ENCODE peak calls at places on chromosomes 2 and 18, in six cellular contexts. One of them, this sample, is unnamed.

GRCh38 chr2:192604295-192604694 is 409.6 kb upstream of the TMEFF2 start:
- DNase-seq in fibroblast of mammary gland: no peak
- DNase-seq in fibroblast of lung: no peak
- DNase-seq in activated CD8-positive, alpha-beta T cell treated with anti-CD3 and anti-CD28 coated beads, Interleukin-2, amount 10 ng/mL, durations not matched to agents 7 days and 5 days: no peak
- DNase-seq in T-helper 1 cell: no peak
- DNase-seq in CD8-positive, alpha-beta T cell: no peak
- DNase-seq in this sample: no peak

GRCh38 chr2:240224676-240225075 is 84.2 kb upstream of the OTOS start:
- DNase-seq in fibroblast of lung: peak
- DNase-seq in fibroblast of mammary gland: peak
- DNase-seq in activated CD8-positive, alpha-beta T cell treated with anti-CD3 and anti-CD28 coated beads, Interleukin-2, amount 10 ng/mL, durations not matched to agents 7 days and 5 days: no peak
- DNase-seq in CD8-positive, alpha-beta T cell: no peak
- DNase-seq in T-helper 1 cell: no peak
- DNase-seq in this sample: no peak

GRCh38 chr2:126909366-126909765 is 10.7 kb downstream of the TEX51 start:
- DNase-seq in T-helper 1 cell: no peak
- DNase-seq in activated CD8-positive, alpha-beta T cell treated with anti-CD3 and anti-CD28 coated beads, Interleukin-2, amount 10 ng/mL, durations not matched to agents 7 days and 5 days: no peak
- DNase-seq in fibroblast of lung: no peak
- DNase-seq in fibroblast of mammary gland: no peak
- DNase-seq in CD8-positive, alpha-beta T cell: no peak
- DNase-seq in this sample: no peak

GRCh38 chr2:120846406-120847095 is 110.9 kb downstream of the GLI2 start:
- DNase-seq in CD8-positive, alpha-beta T cell: no peak
- DNase-seq in fibroblast of mammary gland: no peak
- DNase-seq in fibroblast of lung: no peak
- DNase-seq in activated CD8-positive, alpha-beta T cell treated with anti-CD3 and anti-CD28 coated beads, Interleukin-2, amount 10 ng/mL, durations not matched to agents 7 days and 5 days: no peak
- DNase-seq in T-helper 1 cell: no peak
- DNase-seq in this sample: no peak

GRCh38 chr18:59148192-59148591 is 8.5 kb downstream of the SEC11C start:
- DNase-seq in fibroblast of mammary gland: no peak
- DNase-seq in fibroblast of lung: no peak
- DNase-seq in CD8-positive, alpha-beta T cell: no peak
- DNase-seq in T-helper 1 cell: no peak
- DNase-seq in activated CD8-positive, alpha-beta T cell treated with anti-CD3 and anti-CD28 coated beads, Interleukin-2, amount 10 ng/mL, durations not matched to agents 7 days and 5 days: no peak
- DNase-seq in this sample: no peak

GRCh38 chr2:84033347-84033974 is 425.6 kb downstream of the SUCLG1 start:
- DNase-seq in activated CD8-positive, alpha-beta T cell treated with anti-CD3 and anti-CD28 coated beads, Interleukin-2, amount 10 ng/mL, durations not matched to agents 7 days and 5 days: no peak
- DNase-seq in fibroblast of mammary gland: no peak
- DNase-seq in fibroblast of lung: no peak
- DNase-seq in CD8-positive, alpha-beta T cell: no peak
- DNase-seq in T-helper 1 cell: no peak
- DNase-seq in this sample: no peak

GRCh38 chr2:174335605-174336402 is 1.1 kb downstream of the SP9 start:
- DNase-seq in CD8-positive, alpha-beta T cell: no peak
- DNase-seq in fibroblast of lung: no peak
- DNase-seq in activated CD8-positive, alpha-beta T cell treated with anti-CD3 and anti-CD28 coated beads, Interleukin-2, amount 10 ng/mL, durations not matched to agents 7 days and 5 days: no peak
- DNase-seq in T-helper 1 cell: no peak
- DNase-seq in fibroblast of mammary gland: no peak
- DNase-seq in this sample: no peak

GRCh38 chr2:233690444-233690843 is 2.2 kb upstream of the UGT1A6 start:
- DNase-seq in CD8-positive, alpha-beta T cell: no peak
- DNase-seq in activated CD8-positive, alpha-beta T cell treated with anti-CD3 and anti-CD28 coated beads, Interleukin-2, amount 10 ng/mL, durations not matched to agents 7 days and 5 days: no peak
- DNase-seq in fibroblast of lung: no peak
- DNase-seq in T-helper 1 cell: no peak
- DNase-seq in fibroblast of mammary gland: no peak
- DNase-seq in this sample: no peak

GRCh38 chr2:105885456-105885855 is 140.7 kb downstream of the NCK2 start:
- DNase-seq in fibroblast of mammary gland: no peak
- DNase-seq in CD8-positive, alpha-beta T cell: no peak
- DNase-seq in activated CD8-positive, alpha-beta T cell treated with anti-CD3 and anti-CD28 coated beads, Interleukin-2, amount 10 ng/mL, durations not matched to agents 7 days and 5 days: no peak
- DNase-seq in fibroblast of lung: no peak
- DNase-seq in T-helper 1 cell: no peak
- DNase-seq in this sample: no peak

GRCh38 chr18:57843403-57843802 is 40.3 kb upstream of the ATP8B1 start:
- DNase-seq in T-helper 1 cell: no peak
- DNase-seq in CD8-positive, alpha-beta T cell: no peak
- DNase-seq in activated CD8-positive, alpha-beta T cell treated with anti-CD3 and anti-CD28 coated beads, Interleukin-2, amount 10 ng/mL, durations not matched to agents 7 days and 5 days: no peak
- DNase-seq in fibroblast of mammary gland: no peak
- DNase-seq in fibroblast of lung: no peak
- DNase-seq in this sample: no peak

GRCh38 chr2:16373341-16373740 is 292.3 kb downstream of the CYRIA start:
- DNase-seq in fibroblast of mammary gland: no peak
- DNase-seq in activated CD8-positive, alpha-beta T cell treated with anti-CD3 and anti-CD28 coated beads, Interleukin-2, amount 10 ng/mL, durations not matched to agents 7 days and 5 days: no peak
- DNase-seq in CD8-positive, alpha-beta T cell: no peak
- DNase-seq in fibroblast of lung: no peak
- DNase-seq in T-helper 1 cell: no peak
- DNase-seq in this sample: no peak

GRCh38 chr2:39550701-39551285 is 113.7 kb upstream of the MAP4K3 start:
- DNase-seq in fibroblast of lung: no peak
- DNase-seq in fibroblast of mammary gland: no peak
- DNase-seq in activated CD8-positive, alpha-beta T cell treated with anti-CD3 and anti-CD28 coated beads, Interleukin-2, amount 10 ng/mL, durations not matched to agents 7 days and 5 days: no peak
- DNase-seq in T-helper 1 cell: no peak
- DNase-seq in CD8-positive, alpha-beta T cell: no peak
- DNase-seq in this sample: no peak

GRCh38 chr2:215797676-215798075 is 215.7 kb downstream of the MREG start:
- DNase-seq in CD8-positive, alpha-beta T cell: no peak
- DNase-seq in fibroblast of lung: no peak
- DNase-seq in activated CD8-positive, alpha-beta T cell treated with anti-CD3 and anti-CD28 coated beads, Interleukin-2, amount 10 ng/mL, durations not matched to agents 7 days and 5 days: no peak
- DNase-seq in fibroblast of mammary gland: peak
- DNase-seq in T-helper 1 cell: no peak
- DNase-seq in this sample: no peak